ENCODE peak calls at places on chromosomes 16 and 17, in six cellular contexts. X is adrenal gland, P is uterus, S is heart left ventricle, A is body of pancreas, G is prostate gland. N is an unnamed sample.

GRCh38 chr17:81170727-81171494 is 4.9 kb upstream of the AATK start:
- DNase-seq in X (no peak), P (no peak), S (no peak), A (no peak), G (no peak), N (no peak)

GRCh38 chr16:50900391-50900942 is 158.6 kb downstream of the CYLD start:
- DNase-seq in X (no peak), P (no peak), S (no peak), A (no peak), G (no peak), N (no peak)

GRCh38 chr17:49210158-49211029 is at the start of the genes ABI3 and GNGT2:
- DNase-seq in X (peak; percentile 45), P (no peak), S (peak; percentile 63), A (peak; percentile 52), G (no peak), N (no peak)

GRCh38 chr16:86338403-86339115 is 171.8 kb upstream of the FOXF1 start:
- DNase-seq in X (no peak), P (no peak), S (no peak), A (no peak), G (no peak), N (no peak)

GRCh38 chr17:45013021-45013997 is 38.1 kb downstream of the DCAKD start:
- DNase-seq in X (no peak), P (peak; percentile 24), S (peak; percentile 44), A (peak; percentile 42), G (no peak), N (no peak)

GRCh38 chr17:20080513-20080912 is 71.4 kb downstream of the SPECC1 start:
- DNase-seq in X (no peak), P (no peak), S (no peak), A (no peak), G (no peak), N (no peak)

GRCh38 chr16:11949527-11949926 is 7.7 kb upstream of the NPIPB2 start:
- DNase-seq in X (peak; percentile 41), P (no peak), S (no peak), A (peak; percentile 47), G (peak; percentile 16), N (peak; percentile 38)

GRCh38 chr16:67006930-67007658 is 18.7 kb downstream of the CES4A start:
- DNase-seq in X (no peak), P (no peak), S (no peak), A (no peak), G (no peak), N (no peak)

GRCh38 chr17:8953152-8953885 is 12.2 kb downstream of the PIK3R5 start:
- DNase-seq in X (no peak), P (no peak), S (no peak), A (no peak), G (no peak), N (no peak)

GRCh38 chr16:48054881-48055601 is 100.8 kb downstream of the ABCC12 start:
- DNase-seq in X (peak; percentile 62), P (no peak), S (peak; percentile 37), A (peak; percentile 46), G (peak; percentile 23), N (peak; percentile 37)

GRCh38 chr17:78965369-78965982 is 14.2 kb downstream of the LGALS3BP start:
- DNase-seq in X (no peak), P (no peak), S (no peak), A (no peak), G (no peak), N (no peak)

GRCh38 chr17:58352018-58352842 is at the start of gene SUPT4H1:
- DNase-seq in X (peak; percentile 89), P (peak; percentile 92), S (peak; percentile 90), A (peak; percentile 93), G (peak; percentile 91), N (peak; percentile 94)

GRCh38 chr16:64292953-64293352 is 828.9 kb downstream of the CDH11 start:
- DNase-seq in X (no peak), P (no peak), S (no peak), A (no peak), G (no peak), N (no peak)

GRCh38 chr16:49116873-49117272 is 164.8 kb downstream of the CBLN1 start:
- DNase-seq in X (no peak), P (no peak), S (no peak), A (no peak), G (no peak), N (peak; percentile 39)

GRCh38 chr17:1069847-1070246 is 72.9 kb downstream of the TIMM22 start:
- DNase-seq in X (no peak), P (no peak), S (no peak), A (no peak), G (no peak), N (no peak)

GRCh38 chr16:19672378-19672777 is 45.6 kb downstream of the KNOP1 start:
- DNase-seq in X (no peak), P (no peak), S (no peak), A (no peak), G (no peak), N (no peak)

GRCh38 chr17:73952498-73953205 is 250.8 kb upstream of the RPL38 start:
- DNase-seq in X (no peak), P (no peak), S (peak; percentile 61), A (peak; percentile 25), G (no peak), N (no peak)

GRCh38 chr17:28225872-28226271 is 93.1 kb upstream of the TMEM97 start:
- DNase-seq in X (no peak), P (no peak), S (no peak), A (no peak), G (no peak), N (no peak)

GRCh38 chr17:28228986-28229729 is 89.8 kb upstream of the TMEM97 start:
- DNase-seq in X (no peak), P (no peak), S (no peak), A (no peak), G (no peak), N (no peak)

GRCh38 chr17:28228109-28228840 is 90.7 kb upstream of the TMEM97 start:
- DNase-seq in X (no peak), P (no peak), S (no peak), A (no peak), G (no peak), N (no peak)

GRCh38 chr17:28226563-28226962 is 92.4 kb upstream of the TMEM97 start:
- DNase-seq in X (no peak), P (no peak), S (no peak), A (no peak), G (no peak), N (no peak)

DNA sequence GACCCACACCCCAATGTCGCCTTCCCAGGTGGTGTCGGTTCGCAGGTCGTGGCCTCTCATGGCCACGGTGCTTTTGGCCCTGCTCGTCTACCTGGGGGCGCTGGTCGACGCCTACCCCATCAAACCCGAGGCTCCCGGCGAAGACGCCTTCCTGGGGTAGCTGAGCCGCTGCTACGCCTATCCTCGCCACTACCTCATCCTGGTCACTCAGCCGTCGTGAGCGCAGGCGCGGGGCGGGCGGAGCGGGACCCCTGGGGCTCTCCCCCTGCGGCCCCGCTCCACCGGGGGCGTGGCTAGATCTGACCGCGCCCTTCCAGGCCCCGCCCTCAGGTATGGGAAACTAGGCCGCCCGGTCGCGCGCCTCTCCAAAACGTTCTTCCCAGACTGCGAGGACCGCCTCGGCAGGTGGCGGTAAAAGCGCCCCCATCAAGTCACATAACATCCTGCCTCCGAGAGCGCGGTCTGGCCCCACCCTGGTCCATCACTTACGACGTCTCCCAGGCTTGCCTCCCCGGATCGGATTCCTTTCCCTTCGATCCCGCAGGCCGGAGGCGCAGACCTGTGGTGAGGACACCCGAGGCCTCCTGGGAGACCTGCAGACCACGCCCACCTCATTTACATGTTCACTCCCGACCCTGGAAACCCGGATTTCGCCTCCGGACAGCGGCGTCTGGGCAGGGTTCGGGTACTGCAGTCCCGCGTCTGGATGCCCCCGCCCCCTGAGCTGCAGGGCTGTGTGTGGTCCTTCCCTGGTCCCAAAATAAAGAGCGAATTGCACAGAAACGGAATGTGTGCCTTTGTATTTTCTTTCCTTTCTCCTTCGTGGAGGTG is 91.5 kb upstream of the TMEM97 start:
- DNase-seq in X (peak; percentile 89), P (no peak), S (peak; percentile 37), A (peak; percentile 97), G (peak; percentile 85), N (peak; percentile 44)
- TF ChIP-seq POLR2A in X (peak; percentile 91), P (peak; percentile 20), S (no peak), A (peak; percentile 93), G (no peak), N (no peak)

DNA sequence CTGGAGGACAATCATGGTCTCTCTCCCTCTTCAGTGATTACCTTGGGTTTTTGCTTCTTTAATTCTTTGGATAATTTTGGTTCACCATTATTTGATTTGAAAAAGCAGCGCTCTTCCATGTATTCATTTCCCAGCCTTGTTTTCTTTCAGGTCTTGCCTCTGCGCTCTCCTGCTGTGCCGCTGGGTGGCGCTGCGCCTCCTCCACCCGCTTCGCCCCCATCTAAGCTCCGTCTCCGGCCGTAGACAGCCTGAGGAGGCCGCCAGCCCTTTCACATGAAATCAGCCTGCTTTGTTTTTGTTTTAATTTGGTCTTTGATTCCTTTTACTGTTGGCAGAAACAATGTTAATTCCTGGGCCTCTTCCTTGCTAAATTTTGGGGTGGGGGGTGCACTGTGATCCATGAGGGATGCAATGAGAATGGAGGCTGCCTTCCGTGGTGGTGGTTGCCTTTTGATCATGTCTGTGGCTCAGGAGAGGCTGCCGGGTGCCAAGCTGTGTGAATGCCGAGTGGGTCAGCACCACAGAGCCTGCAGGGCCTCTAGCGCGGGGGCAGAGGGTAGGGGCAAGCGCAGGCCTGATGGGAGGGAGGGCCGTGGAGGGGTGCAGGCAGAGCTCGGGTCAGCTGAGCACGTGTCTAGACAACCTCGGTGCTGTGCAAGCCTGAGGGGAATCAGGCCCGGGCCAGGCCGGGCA is 64.1 kb downstream of the PLD6 start:
- DNase-seq in X (peak; percentile 65), P (peak; percentile 37), S (no peak), A (no peak), G (peak; percentile 39), N (no peak)
- TF ChIP-seq POLR2A in X (no peak), P (no peak), S (no peak), A (no peak), G (no peak), N (no peak)

GRCh38 chr17:76071497-76072148 is 694 bp downstream of the SRP68 start:
- DNase-seq in X (no peak), P (no peak), S (no peak), A (no peak), G (no peak), N (no peak)

GRCh38 chr17:76074390-76075363 is at the start of gene GALR2:
- DNase-seq in X (no peak), P (no peak), S (no peak), A (no peak), G (no peak), N (no peak)

GRCh38 chr17:76076100-76076764 is 1.7 kb downstream of the GALR2 start:
- DNase-seq in X (no peak), P (no peak), S (no peak), A (no peak), G (no peak), N (no peak)

GRCh38 chr17:76075364-76076099 is 951 bp downstream of the GALR2 start:
- DNase-seq in X (no peak), P (no peak), S (no peak), A (no peak), G (no peak), N (no peak)

GRCh38 chr17:76072149-76072858 is at the start of gene SRP68:
- DNase-seq in X (peak; percentile 91), P (peak; percentile 88), S (peak; percentile 95), A (peak; percentile 94), G (peak; percentile 95), N (peak; percentile 100)
- TF ChIP-seq POLR2A in X (peak; percentile 71), P (peak; percentile 58), S (peak; percentile 55), A (peak; percentile 87), G (peak; percentile 80), N (peak; percentile 85)

GRCh38 chr16:31200821-31201510 is 1.6 kb downstream of the PYCARD start:
- DNase-seq in X (no peak), P (no peak), S (no peak), A (no peak), G (no peak), N (no peak)
- TF ChIP-seq POLR2A in X (no peak), P (no peak), S (no peak), A (no peak), G (no peak), N (no peak)

GRCh38 chr16:80971814-80972213 is 34.9 kb downstream of the CMC2 start:
- DNase-seq in X (no peak), P (no peak), S (no peak), A (no peak), G (no peak), N (no peak)
- TF ChIP-seq POLR2A in X (no peak), P (no peak), S (no peak), A (no peak), G (no peak), N (no peak)

N was measured in H54.